ENCODE peak calls at places on chromosomes 16 and 17, in six cellular contexts. E is NCI-H510A treated with DMSO at 0.1 percent for 48 hours; K is stimulated activated CD8-positive, alpha-beta memory T cell treated with anti-CD3 and anti-CD28 coated beads, Interleukin-7, amount 100 ng/mL, for 1 hour; N is AG04449; H is AG10803; G is HEK293T. I is an unnamed sample.

GRCh38 chr16:12796498-12796897 is 7.2 kb downstream of the CPPED1 start:
- DNase-seq in E (no peak), K (no peak), N (no peak), H (no peak), G (no peak), I (no peak)

GRCh38 chr17:31413871-31414589 is 22.6 kb downstream of the RAB11FIP4 start:
- DNase-seq in E (no peak), K (no peak), N (peak), H (peak), G (no peak), I (no peak)

GRCh38 chr16:67872631-67873434 is at the start of gene EDC4:
- DNase-seq in E (peak), K (peak), N (peak), H (peak), G (peak), I (peak)

GRCh38 chr16:30382398-30383015 is at the start of gene SEPTIN1:
- DNase-seq in E (peak), K (peak), N (no peak), H (no peak), G (no peak), I (no peak)

GRCh38 chr16:23244122-23244521 is 58.0 kb upstream of the SCNN1B start:
- DNase-seq in E (no peak), K (no peak), N (no peak), H (no peak), G (no peak), I (no peak)

GRCh38 chr16:7334801-7335560 is 2.3 kb downstream of the RBFOX1 start:
- DNase-seq in E (no peak), K (no peak), N (no peak), H (no peak), G (no peak), I (no peak)

GRCh38 chr17:35849469-35850348 is 19.0 kb downstream of the HEATR9 start:
- DNase-seq in E (peak), K (no peak), N (peak), H (peak), G (peak), I (no peak)

GRCh38 chr16:19583665-19584300 is 28.3 kb downstream of the VPS35L start:
- DNase-seq in E (peak), K (no peak), N (no peak), H (peak), G (peak), I (no peak)

GRCh38 chr16:64882385-64882784 is 239.5 kb downstream of the CDH11 start:
- DNase-seq in E (no peak), K (no peak), N (no peak), H (no peak), G (no peak), I (no peak)

GRCh38 chr17:57121308-57122042 is 36.4 kb downstream of the AKAP1 start:
- DNase-seq in E (peak), K (no peak), N (peak), H (peak), G (peak), I (no peak)

GRCh38 chr16:58127033-58127556 is 2.1 kb downstream of the CFAP20 start:
- DNase-seq in E (peak), K (no peak), N (no peak), H (peak), G (no peak), I (no peak)

GRCh38 chr17:2253768-2254406 is 49.7 kb downstream of the SMG6 start:
- DNase-seq in E (no peak), K (no peak), N (no peak), H (no peak), G (no peak), I (no peak)

GRCh38 chr16:23757937-23758619 is 3.3 kb downstream of the CHP2 start:
- DNase-seq in E (no peak), K (no peak), N (no peak), H (no peak), G (no peak), I (no peak)

GRCh38 chr16:30931068-30931655 is 7.8 kb downstream of the FBXL19 start:
- DNase-seq in E (no peak), K (no peak), N (no peak), H (no peak), G (no peak), I (no peak)

GRCh38 chr16:89958068-89958467 is 9.5 kb downstream of the DEF8 start:
- DNase-seq in E (no peak), K (no peak), N (no peak), H (peak), G (peak), I (no peak)

GRCh38 chr17:7561028-7561575 is 617 bp upstream of the SENP3 start:
- DNase-seq in E (peak), K (peak), N (peak), H (peak), G (peak), I (peak)

GRCh38 chr16:87344931-87345631 is 27.9 kb upstream of the C16orf95 start:
- DNase-seq in E (peak), K (peak), N (no peak), H (no peak), G (no peak), I (no peak)

GRCh38 chr16:28324235-28324886 is 32.0 kb downstream of the SBK1 start:
- DNase-seq in E (peak), K (no peak), N (no peak), H (no peak), G (no peak), I (no peak)